ENCODE peak calls at places on chromosome 7, in eight cellular contexts. U, B, S, A, H, J, R and G are unnamed samples.

GRCh38 chr7:36565792-36566356 is 158.4 kb downstream of the AOAH start:
- DNase-seq in J (no peak), S (no peak), R (no peak), H (no peak), U (no peak), A (no peak), B (no peak), G (peak; percentile 67)

GRCh38 chr7:101733713-101734475 is 83.5 kb upstream of the CUX1 start:
- DNase-seq in B (peak; percentile 37), R (no peak), H (peak; percentile 86), U (no peak), S (no peak), J (no peak), A (peak; percentile 89), G (peak; percentile 49)

GRCh38 chr7:84236398-84236797 is 41.8 kb upstream of the SEMA3A start:
- DNase-seq in A (no peak), H (no peak), U (no peak), B (peak; percentile 53), S (no peak), J (no peak), R (no peak), G (peak; percentile 43)

GRCh38 chr7:16484453-16485158 is 19.1 kb upstream of the SOSTDC1 start:
- DNase-seq in H (no peak), S (no peak), A (peak; percentile 98), J (no peak), B (peak; percentile 99), R (no peak), U (no peak), G (peak; percentile 52)

GRCh38 chr7:74178632-74179031 is 4.5 kb downstream of the EIF4H start:
- DNase-seq in S (no peak), A (no peak), U (no peak), H (no peak), B (no peak), J (no peak), R (no peak), G (no peak)

GRCh38 chr7:20858913-20859312 is 72.2 kb upstream of the SP8 start:
- DNase-seq in U (no peak), A (no peak), R (no peak), B (no peak), H (no peak), J (no peak), S (no peak), G (no peak)

GRCh38 chr7:37786741-37787569 is 61.4 kb upstream of the NME8 start:
- DNase-seq in H (no peak), A (no peak), S (no peak), R (no peak), B (no peak), J (no peak), U (no peak), G (no peak)

GRCh38 chr7:135459951-135460567 is 49.8 kb downstream of the CNOT4 start:
- DNase-seq in S (no peak), B (no peak), A (no peak), J (no peak), U (no peak), H (no peak), R (no peak), G (no peak)

GRCh38 chr7:91880016-91880412 is 488 bp downstream of the MTERF1 start:
- DNase-seq in J (no peak), U (no peak), R (no peak), S (no peak), H (no peak), B (no peak), A (no peak), G (peak; percentile 16)

GRCh38 chr7:148819697-148820332 is 64.3 kb downstream of the EZH2 start:
- DNase-seq in S (no peak), H (no peak), J (no peak), B (peak; percentile 17), U (no peak), A (no peak), R (no peak), G (peak; percentile 60)

GRCh38 chr7:91288208-91288824 is 24.1 kb downstream of the FZD1 start:
- DNase-seq in R (no peak), A (peak; percentile 31), U (no peak), H (no peak), S (no peak), B (peak; percentile 14), J (peak; percentile 78), G (peak; percentile 53)

GRCh38 chr7:111560773-111561658 is 1.3 kb downstream of the IMMP2L start:
- DNase-seq in R (no peak), U (no peak), H (no peak), B (peak; percentile 21), S (no peak), A (peak; percentile 14), J (no peak), G (peak; percentile 84)

GRCh38 chr7:102814025-102814471 is 65.2 kb downstream of the FAM185A start:
- DNase-seq in S (no peak), J (no peak), A (no peak), B (peak; percentile 80), H (no peak), R (no peak), U (no peak), G (peak; percentile 73)

GRCh38 chr7:11026452-11027359 is 53.0 kb downstream of the PHF14 start:
- DNase-seq in S (no peak), B (no peak), J (no peak), R (no peak), H (no peak), A (peak; percentile 16), U (no peak), G (no peak)

GRCh38 chr7:50657912-50658311 is 92.7 kb upstream of the DDC start:
- DNase-seq in J (no peak), U (no peak), H (no peak), S (no peak), B (no peak), A (no peak), R (no peak), G (no peak)

GRCh38 chr7:7203813-7204575 is 21.6 kb downstream of the C1GALT1 start:
- DNase-seq in A (no peak), J (no peak), H (no peak), R (no peak), B (no peak), U (no peak), S (no peak), G (peak; percentile 14)

GRCh38 chr7:30090111-30090510 is 44.7 kb upstream of the MTURN start:
- DNase-seq in A (no peak), U (no peak), B (no peak), H (no peak), J (no peak), R (no peak), S (no peak), G (no peak)